ENCODE peak calls at places on chromosomes 7 and 10, in ten cellular contexts. One of them, this sample, is unnamed.

GRCh38 chr10:72275351-72276012 is 1.8 kb downstream of the DDIT4 start:
- DNase-seq in naive thymus-derived CD4-positive, alpha-beta T cell: no peak
- DNase-seq in colonic mucosa: peak; percentile 68
- DNase-seq in mammary epithelial cell: peak; percentile 61
- DNase-seq in CD4-positive, CD25-positive, alpha-beta regulatory T cell: peak; percentile 34
- DNase-seq in effector memory CD4-positive, alpha-beta T cell: no peak
- DNase-seq in gastrocnemius medialis: peak; percentile 74
- DNase-seq in AG04450: no peak
- DNase-seq in small intestine: peak; percentile 41
- DNase-seq in OCI-LY7: peak; percentile 49
- DNase-seq in this sample: no peak

GRCh38 chr10:48461623-48462481 is 143.0 kb downstream of the ARHGAP22 start:
- DNase-seq in naive thymus-derived CD4-positive, alpha-beta T cell: no peak
- DNase-seq in colonic mucosa: peak; percentile 12
- DNase-seq in mammary epithelial cell: no peak
- DNase-seq in CD4-positive, CD25-positive, alpha-beta regulatory T cell: no peak
- DNase-seq in effector memory CD4-positive, alpha-beta T cell: no peak
- DNase-seq in gastrocnemius medialis: no peak
- DNase-seq in AG04450: no peak
- DNase-seq in small intestine: no peak
- DNase-seq in OCI-LY7: no peak
- DNase-seq in this sample: no peak

GRCh38 chr10:3786295-3786981 is 1.4 kb upstream of the KLF6 start:
- DNase-seq in naive thymus-derived CD4-positive, alpha-beta T cell: no peak
- DNase-seq in colonic mucosa: peak; percentile 50
- DNase-seq in mammary epithelial cell: peak; percentile 81
- DNase-seq in CD4-positive, CD25-positive, alpha-beta regulatory T cell: peak; percentile 44
- DNase-seq in effector memory CD4-positive, alpha-beta T cell: no peak
- DNase-seq in gastrocnemius medialis: no peak
- DNase-seq in AG04450: no peak
- DNase-seq in small intestine: peak; percentile 82
- DNase-seq in OCI-LY7: peak; percentile 33
- DNase-seq in this sample: peak; percentile 26

GRCh38 chr7:131300078-131300477 is 27.6 kb upstream of the MKLN1 start:
- DNase-seq in naive thymus-derived CD4-positive, alpha-beta T cell: no peak
- DNase-seq in colonic mucosa: no peak
- DNase-seq in mammary epithelial cell: no peak
- DNase-seq in CD4-positive, CD25-positive, alpha-beta regulatory T cell: no peak
- DNase-seq in effector memory CD4-positive, alpha-beta T cell: no peak
- DNase-seq in gastrocnemius medialis: no peak
- DNase-seq in AG04450: no peak
- DNase-seq in small intestine: no peak
- DNase-seq in OCI-LY7: no peak
- DNase-seq in this sample: no peak

GRCh38 chr10:4120454-4120853 is 335.4 kb upstream of the KLF6 start:
- DNase-seq in naive thymus-derived CD4-positive, alpha-beta T cell: no peak
- DNase-seq in colonic mucosa: no peak
- DNase-seq in mammary epithelial cell: no peak
- DNase-seq in CD4-positive, CD25-positive, alpha-beta regulatory T cell: no peak
- DNase-seq in effector memory CD4-positive, alpha-beta T cell: peak; percentile 21
- DNase-seq in gastrocnemius medialis: no peak
- DNase-seq in AG04450: no peak
- DNase-seq in small intestine: no peak
- DNase-seq in OCI-LY7: no peak
- DNase-seq in this sample: peak; percentile 19

GRCh38 chr7:15995027-15995426 is 308.5 kb upstream of the MEOX2 start:
- DNase-seq in naive thymus-derived CD4-positive, alpha-beta T cell: no peak
- DNase-seq in colonic mucosa: no peak
- DNase-seq in mammary epithelial cell: no peak
- DNase-seq in CD4-positive, CD25-positive, alpha-beta regulatory T cell: no peak
- DNase-seq in effector memory CD4-positive, alpha-beta T cell: no peak
- DNase-seq in gastrocnemius medialis: no peak
- DNase-seq in AG04450: no peak
- DNase-seq in small intestine: no peak
- DNase-seq in OCI-LY7: no peak
- DNase-seq in this sample: no peak

GRCh38 chr7:2802504-2803341 is 41.4 kb downstream of the GNA12 start:
- DNase-seq in naive thymus-derived CD4-positive, alpha-beta T cell: no peak
- DNase-seq in colonic mucosa: no peak
- DNase-seq in mammary epithelial cell: no peak
- DNase-seq in CD4-positive, CD25-positive, alpha-beta regulatory T cell: no peak
- DNase-seq in effector memory CD4-positive, alpha-beta T cell: no peak
- DNase-seq in gastrocnemius medialis: no peak
- DNase-seq in AG04450: no peak
- DNase-seq in small intestine: peak; percentile 45
- DNase-seq in OCI-LY7: no peak
- DNase-seq in this sample: no peak

GRCh38 chr10:116026315-116026714 is 246.7 kb downstream of the GFRA1 start:
- DNase-seq in naive thymus-derived CD4-positive, alpha-beta T cell: no peak
- DNase-seq in colonic mucosa: no peak
- DNase-seq in mammary epithelial cell: no peak
- DNase-seq in CD4-positive, CD25-positive, alpha-beta regulatory T cell: no peak
- DNase-seq in effector memory CD4-positive, alpha-beta T cell: no peak
- DNase-seq in gastrocnemius medialis: no peak
- DNase-seq in AG04450: no peak
- DNase-seq in small intestine: no peak
- DNase-seq in OCI-LY7: no peak
- DNase-seq in this sample: no peak

GRCh38 chr7:2729043-2729892 is 41.3 kb downstream of the AMZ1 start:
- DNase-seq in naive thymus-derived CD4-positive, alpha-beta T cell: no peak
- DNase-seq in colonic mucosa: no peak
- DNase-seq in mammary epithelial cell: no peak
- DNase-seq in CD4-positive, CD25-positive, alpha-beta regulatory T cell: no peak
- DNase-seq in effector memory CD4-positive, alpha-beta T cell: no peak
- DNase-seq in gastrocnemius medialis: peak; percentile 40
- DNase-seq in AG04450: no peak
- DNase-seq in small intestine: no peak
- DNase-seq in OCI-LY7: no peak
- DNase-seq in this sample: no peak

GRCh38 chr10:80487791-80488538 is 33.9 kb downstream of the TSPAN14 start:
- DNase-seq in naive thymus-derived CD4-positive, alpha-beta T cell: peak; percentile 58
- DNase-seq in colonic mucosa: no peak
- DNase-seq in mammary epithelial cell: no peak
- DNase-seq in CD4-positive, CD25-positive, alpha-beta regulatory T cell: peak; percentile 61
- DNase-seq in effector memory CD4-positive, alpha-beta T cell: peak; percentile 32
- DNase-seq in gastrocnemius medialis: peak; percentile 35
- DNase-seq in AG04450: no peak
- DNase-seq in small intestine: peak; percentile 42
- DNase-seq in OCI-LY7: no peak
- DNase-seq in this sample: peak; percentile 44

GRCh38 chr7:125423444-125424155 is 494.0 kb upstream of the POT1 start:
- DNase-seq in naive thymus-derived CD4-positive, alpha-beta T cell: no peak
- DNase-seq in colonic mucosa: no peak
- DNase-seq in mammary epithelial cell: peak; percentile 86
- DNase-seq in CD4-positive, CD25-positive, alpha-beta regulatory T cell: no peak
- DNase-seq in effector memory CD4-positive, alpha-beta T cell: no peak
- DNase-seq in gastrocnemius medialis: no peak
- DNase-seq in AG04450: no peak
- DNase-seq in small intestine: no peak
- DNase-seq in OCI-LY7: no peak
- DNase-seq in this sample: no peak

GRCh38 chr10:33523236-33523792 is 188.8 kb upstream of the NRP1 start:
- DNase-seq in naive thymus-derived CD4-positive, alpha-beta T cell: no peak
- DNase-seq in colonic mucosa: no peak
- DNase-seq in mammary epithelial cell: no peak
- DNase-seq in CD4-positive, CD25-positive, alpha-beta regulatory T cell: no peak
- DNase-seq in effector memory CD4-positive, alpha-beta T cell: no peak
- DNase-seq in gastrocnemius medialis: no peak
- DNase-seq in AG04450: no peak
- DNase-seq in small intestine: no peak
- DNase-seq in OCI-LY7: no peak
- DNase-seq in this sample: no peak

GRCh38 chr7:27999829-28000228 is 180.8 kb downstream of the JAZF1 start:
- DNase-seq in naive thymus-derived CD4-positive, alpha-beta T cell: no peak
- DNase-seq in colonic mucosa: no peak
- DNase-seq in mammary epithelial cell: peak; percentile 4
- DNase-seq in CD4-positive, CD25-positive, alpha-beta regulatory T cell: no peak
- DNase-seq in effector memory CD4-positive, alpha-beta T cell: no peak
- DNase-seq in gastrocnemius medialis: no peak
- DNase-seq in AG04450: no peak
- DNase-seq in small intestine: no peak
- DNase-seq in OCI-LY7: no peak
- DNase-seq in this sample: no peak

DNA sequence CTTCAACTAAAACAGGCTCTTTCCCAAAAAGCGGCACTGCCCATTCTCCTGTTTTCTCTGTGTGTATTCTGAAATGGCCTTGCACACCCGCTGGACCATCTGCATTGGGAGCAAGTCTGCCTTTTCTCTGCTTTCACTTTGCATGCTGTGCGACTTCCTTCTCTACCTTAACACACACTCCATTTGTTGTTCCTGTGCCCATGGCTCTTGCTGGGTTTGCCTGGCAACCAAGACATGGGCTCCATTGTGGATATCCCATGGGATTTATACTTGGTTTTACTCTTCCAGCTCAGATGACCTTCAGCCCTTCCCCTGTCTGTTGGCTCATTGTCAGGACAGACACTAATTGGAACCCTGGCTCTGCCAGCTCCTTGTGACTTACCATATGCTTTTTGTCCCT is 465.3 kb downstream of the REEP3 start:
- DNase-seq in naive thymus-derived CD4-positive, alpha-beta T cell: no peak
- DNase-seq in colonic mucosa: no peak
- DNase-seq in mammary epithelial cell: no peak
- DNase-seq in CD4-positive, CD25-positive, alpha-beta regulatory T cell: no peak
- DNase-seq in effector memory CD4-positive, alpha-beta T cell: no peak
- DNase-seq in gastrocnemius medialis: no peak
- DNase-seq in AG04450: no peak
- DNase-seq in small intestine: no peak
- DNase-seq in OCI-LY7: no peak
- DNase-seq in this sample: no peak
- H3K9me3 ChIP-seq in naive thymus-derived CD4-positive, alpha-beta T cell: no peaks in the 10 kb centered on the region
- H3K9me3 ChIP-seq in colonic mucosa: no peaks in the 10 kb centered on the region
- H3K9me3 ChIP-seq in mammary epithelial cell: no peaks in the 10 kb centered on the region
- H3K9me3 ChIP-seq in CD4-positive, CD25-positive, alpha-beta regulatory T cell: no peaks in the 10 kb centered on the region
- H3K9me3 ChIP-seq in effector memory CD4-positive, alpha-beta T cell: no peaks in the 10 kb centered on the region
- H3K9me3 ChIP-seq in gastrocnemius medialis: no peaks in the 10 kb centered on the region
- H3K9me3 ChIP-seq in AG04450: no peaks in the 10 kb centered on the region
- H3K9me3 ChIP-seq in small intestine: no peaks in the 10 kb centered on the region
- H3K9me3 ChIP-seq in OCI-LY7: no peaks in the 10 kb centered on the region
- H3K9me3 ChIP-seq in this sample: no peaks in the 10 kb centered on the region

DNA sequence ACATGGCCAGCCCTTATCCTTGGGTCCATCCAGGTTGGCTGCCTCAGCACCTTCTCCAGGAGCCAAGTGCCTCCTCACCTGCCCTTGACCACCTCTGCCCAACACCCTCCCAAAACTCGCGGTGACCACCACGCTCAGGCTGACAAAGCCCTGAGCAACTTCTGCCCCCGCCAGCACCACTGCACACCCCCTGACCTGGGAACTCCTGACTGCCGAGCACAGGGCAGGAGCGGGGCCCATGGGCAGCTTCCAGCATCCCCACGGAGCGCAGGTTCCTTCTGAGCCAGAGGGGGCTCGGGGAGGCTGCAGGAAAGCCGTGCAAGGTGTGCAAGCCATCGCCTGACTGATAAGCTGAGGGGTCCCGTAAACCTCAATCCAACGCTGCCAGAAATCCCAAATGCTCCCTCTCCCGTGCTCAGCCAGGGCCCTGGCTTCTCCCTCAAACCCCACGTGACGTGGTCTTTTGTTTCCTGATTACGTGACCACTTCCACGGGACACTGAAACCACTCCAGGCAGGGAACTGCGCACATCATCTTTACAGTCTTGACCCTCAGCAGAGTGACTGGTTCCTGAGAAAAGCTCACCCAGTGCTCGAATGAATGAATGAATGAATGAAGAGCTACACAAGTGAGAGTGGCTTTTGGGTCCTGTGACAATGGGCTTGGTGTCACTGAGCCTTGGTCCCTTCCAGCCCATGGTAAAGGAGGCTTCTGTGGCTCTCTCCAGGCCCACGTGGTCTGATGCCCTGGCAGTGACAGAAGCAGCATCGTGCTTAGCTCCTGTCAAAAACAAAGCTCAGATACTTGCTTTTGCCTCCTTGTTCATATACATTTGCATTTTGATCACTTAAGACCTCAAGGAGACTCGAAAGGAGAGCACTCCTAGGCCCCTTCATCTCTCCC is 249.8 kb upstream of the PPP2R2D start:
- DNase-seq in naive thymus-derived CD4-positive, alpha-beta T cell: no peak
- DNase-seq in colonic mucosa: no peak
- DNase-seq in mammary epithelial cell: no peak
- DNase-seq in CD4-positive, CD25-positive, alpha-beta regulatory T cell: no peak
- DNase-seq in effector memory CD4-positive, alpha-beta T cell: no peak
- DNase-seq in gastrocnemius medialis: no peak
- DNase-seq in AG04450: no peak
- DNase-seq in small intestine: no peak
- DNase-seq in OCI-LY7: no peak
- DNase-seq in this sample: no peak
- H3K9me3 ChIP-seq in naive thymus-derived CD4-positive, alpha-beta T cell: no peaks in the 10 kb centered on the region
- H3K9me3 ChIP-seq in colonic mucosa: no peaks in the 10 kb centered on the region
- H3K9me3 ChIP-seq in mammary epithelial cell: peaks cover 27% of the 10 kb centered on the region
- H3K9me3 ChIP-seq in CD4-positive, CD25-positive, alpha-beta regulatory T cell: no peaks in the 10 kb centered on the region
- H3K9me3 ChIP-seq in effector memory CD4-positive, alpha-beta T cell: no peaks in the 10 kb centered on the region
- H3K9me3 ChIP-seq in gastrocnemius medialis: no peaks in the 10 kb centered on the region
- H3K9me3 ChIP-seq in AG04450: peaks cover 85% of the 10 kb centered on the region
- H3K9me3 ChIP-seq in small intestine: no peaks in the 10 kb centered on the region
- H3K9me3 ChIP-seq in OCI-LY7: no peaks in the 10 kb centered on the region
- H3K9me3 ChIP-seq in this sample: no peaks in the 10 kb centered on the region

DNA sequence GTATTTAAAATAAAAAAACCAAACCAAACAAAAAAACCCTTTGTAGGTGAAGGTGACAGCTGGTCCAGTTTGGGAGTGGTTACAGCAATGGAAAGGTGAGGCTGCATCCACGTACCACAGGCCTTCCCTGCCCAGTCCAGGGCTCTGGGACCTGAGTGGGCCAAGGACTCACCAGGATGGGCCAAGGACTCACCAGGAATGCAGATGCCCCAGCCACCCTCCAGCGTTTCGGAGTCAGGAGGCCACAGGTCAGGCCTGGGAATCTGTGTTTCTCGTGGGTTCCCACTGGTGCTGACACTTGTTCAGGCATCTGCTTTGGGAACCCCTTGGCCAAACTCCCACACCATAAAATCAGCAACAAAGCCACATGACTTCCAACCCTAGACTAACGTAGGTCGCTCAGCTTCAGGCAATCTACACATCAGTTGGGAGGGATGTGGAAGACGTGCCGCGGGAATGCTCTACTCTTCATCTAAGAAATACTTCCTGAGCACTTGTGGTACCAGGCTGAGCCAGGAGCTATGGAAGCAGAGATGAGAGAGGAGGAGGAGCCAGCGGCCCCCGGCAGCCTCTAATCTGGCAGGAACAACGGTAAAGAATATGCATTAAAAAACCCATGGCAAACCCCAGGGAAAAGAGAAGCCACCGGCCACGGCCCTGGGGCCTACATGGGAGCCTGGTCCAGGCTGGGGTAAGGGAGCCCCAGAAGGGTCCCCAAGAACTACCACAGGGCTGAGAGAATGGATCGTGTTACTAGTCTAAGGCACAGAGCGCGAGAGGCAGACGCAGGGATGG is 473.4 kb downstream of the PTPRN2 start:
- DNase-seq in naive thymus-derived CD4-positive, alpha-beta T cell: no peak
- DNase-seq in colonic mucosa: no peak
- DNase-seq in mammary epithelial cell: no peak
- DNase-seq in CD4-positive, CD25-positive, alpha-beta regulatory T cell: no peak
- DNase-seq in effector memory CD4-positive, alpha-beta T cell: no peak
- DNase-seq in gastrocnemius medialis: no peak
- DNase-seq in AG04450: no peak
- DNase-seq in small intestine: no peak
- DNase-seq in OCI-LY7: no peak
- DNase-seq in this sample: no peak
- H3K9me3 ChIP-seq in naive thymus-derived CD4-positive, alpha-beta T cell: peaks cover 37% of the 10 kb centered on the region
- H3K9me3 ChIP-seq in colonic mucosa: no peaks in the 10 kb centered on the region
- H3K9me3 ChIP-seq in mammary epithelial cell: peaks cover 34% of the 10 kb centered on the region
- H3K9me3 ChIP-seq in CD4-positive, CD25-positive, alpha-beta regulatory T cell: peaks cover 13% of the 10 kb centered on the region
- H3K9me3 ChIP-seq in effector memory CD4-positive, alpha-beta T cell: peaks cover 11% of the 10 kb centered on the region
- H3K9me3 ChIP-seq in gastrocnemius medialis: peaks cover 12% of the 10 kb centered on the region
- H3K9me3 ChIP-seq in AG04450: peaks cover 70% of the 10 kb centered on the region
- H3K9me3 ChIP-seq in small intestine: no peaks in the 10 kb centered on the region
- H3K9me3 ChIP-seq in OCI-LY7: peaks cover 10% of the 10 kb centered on the region
- H3K9me3 ChIP-seq in this sample: peaks cover 4% of the 10 kb centered on the region

GRCh38 chr7:83633516-83633915 is 15.4 kb downstream of the SEMA3E start:
- DNase-seq in naive thymus-derived CD4-positive, alpha-beta T cell: no peak
- DNase-seq in colonic mucosa: no peak
- DNase-seq in mammary epithelial cell: no peak
- DNase-seq in CD4-positive, CD25-positive, alpha-beta regulatory T cell: no peak
- DNase-seq in effector memory CD4-positive, alpha-beta T cell: no peak
- DNase-seq in gastrocnemius medialis: no peak
- DNase-seq in AG04450: no peak
- DNase-seq in small intestine: no peak
- DNase-seq in OCI-LY7: no peak
- DNase-seq in this sample: no peak
- H3K9me3 ChIP-seq in naive thymus-derived CD4-positive, alpha-beta T cell: no peaks in the 10 kb centered on the region
- H3K9me3 ChIP-seq in colonic mucosa: no peaks in the 10 kb centered on the region
- H3K9me3 ChIP-seq in mammary epithelial cell: no peaks in the 10 kb centered on the region
- H3K9me3 ChIP-seq in CD4-positive, CD25-positive, alpha-beta regulatory T cell: peaks cover 4% of the 10 kb centered on the region
- H3K9me3 ChIP-seq in effector memory CD4-positive, alpha-beta T cell: no peaks in the 10 kb centered on the region
- H3K9me3 ChIP-seq in gastrocnemius medialis: no peaks in the 10 kb centered on the region
- H3K9me3 ChIP-seq in AG04450: no peaks in the 10 kb centered on the region
- H3K9me3 ChIP-seq in small intestine: no peaks in the 10 kb centered on the region
- H3K9me3 ChIP-seq in OCI-LY7: no peaks in the 10 kb centered on the region
- H3K9me3 ChIP-seq in this sample: no peaks in the 10 kb centered on the region